ENCODE peak calls at places on chromosomes 2 and 18, in six cellular contexts. M is SW 1271; J is psoas muscle; B is heart right ventricle; Q is H54; K is stimulated activated CD8-positive, alpha-beta memory T cell treated with anti-CD3 and anti-CD28 coated beads, Interleukin-15, amount 100 ng/mL, for 1 hour. U is an unnamed sample.

GRCh38 chr2:215931256-215931903 is 82.0 kb downstream of the MREG start:
- DNase-seq in M (peak), J (peak), B (no peak), Q (peak), K (peak), U (peak)

GRCh38 chr2:100242891-100243670 is 79.2 kb downstream of the LONRF2 start:
- DNase-seq in M (peak), J (peak), B (peak), Q (peak), K (no peak), U (no peak)

GRCh38 chr18:5627756-5628511 is 84.1 kb upstream of the EPB41L3 start:
- DNase-seq in M (no peak), J (no peak), B (no peak), Q (no peak), K (no peak), U (no peak)

GRCh38 chr2:173090291-173090877 is 14.7 kb downstream of the MAP3K20 start:
- DNase-seq in M (peak), J (peak), B (peak), Q (no peak), K (no peak), U (no peak)

GRCh38 chr18:32175265-32175664 is 14.6 kb upstream of the MEP1B start:
- DNase-seq in M (no peak), J (no peak), B (no peak), Q (no peak), K (no peak), U (no peak)

GRCh38 chr2:30942430-30942829 is 135.2 kb upstream of the CAPN13 start:
- DNase-seq in M (no peak), J (no peak), B (no peak), Q (no peak), K (no peak), U (no peak)

GRCh38 chr2:15159751-15160177 is 401.4 kb downstream of the NBAS start:
- DNase-seq in M (peak), J (no peak), B (no peak), Q (no peak), K (no peak), U (no peak)

GRCh38 chr2:132581917-132582316 is 88.1 kb downstream of the LYPD1 start:
- DNase-seq in M (no peak), J (no peak), B (no peak), Q (no peak), K (no peak), U (peak)